ENCODE peak calls at places on chromosomes 11 and 22, in eight cellular contexts. One of them, this sample, is unnamed.

GRCh38 chr11:85313741-85314140 is 313.4 kb downstream of the DLG2 start:
- DNase-seq in stimulated activated CD4-positive, alpha-beta T cell treated with anti-CD3 and anti-CD28 coated beads, Interleukin-4, amount 100 ng/mL, for 48 hours: no peak
- DNase-seq in fibroblast of villous mesenchyme: no peak
- DNase-seq in EH: no peak
- DNase-seq in GM23338: no peak
- DNase-seq in choroid plexus epithelial cell: no peak
- DNase-seq in fibroblast of mammary gland: no peak
- DNase-seq in fibroblast of the aortic adventitia: no peak
- DNase-seq in this sample: no peak

GRCh38 chr11:67632175-67632981 is 2.6 kb upstream of the NUDT8 start:
- DNase-seq in choroid plexus epithelial cell: no peak
- DNase-seq in fibroblast of the aortic adventitia: no peak
- DNase-seq in stimulated activated CD4-positive, alpha-beta T cell treated with anti-CD3 and anti-CD28 coated beads, Interleukin-4, amount 100 ng/mL, for 48 hours: no peak
- DNase-seq in GM23338: no peak
- DNase-seq in EH: no peak
- DNase-seq in fibroblast of villous mesenchyme: no peak
- DNase-seq in fibroblast of mammary gland: no peak
- DNase-seq in this sample: peak; percentile 22

GRCh38 chr11:124075841-124076571 is 34.9 kb upstream of the OR10G7 start:
- DNase-seq in fibroblast of villous mesenchyme: no peak
- DNase-seq in choroid plexus epithelial cell: no peak
- DNase-seq in fibroblast of the aortic adventitia: no peak
- DNase-seq in fibroblast of mammary gland: no peak
- DNase-seq in stimulated activated CD4-positive, alpha-beta T cell treated with anti-CD3 and anti-CD28 coated beads, Interleukin-4, amount 100 ng/mL, for 48 hours: no peak
- DNase-seq in GM23338: peak; percentile 60
- DNase-seq in EH: peak; percentile 3
- DNase-seq in this sample: no peak

GRCh38 chr11:93500759-93501158 is 42.4 kb downstream of the SMCO4 start:
- DNase-seq in stimulated activated CD4-positive, alpha-beta T cell treated with anti-CD3 and anti-CD28 coated beads, Interleukin-4, amount 100 ng/mL, for 48 hours: no peak
- DNase-seq in fibroblast of mammary gland: no peak
- DNase-seq in fibroblast of the aortic adventitia: no peak
- DNase-seq in fibroblast of villous mesenchyme: no peak
- DNase-seq in GM23338: no peak
- DNase-seq in choroid plexus epithelial cell: no peak
- DNase-seq in EH: no peak
- DNase-seq in this sample: no peak

GRCh38 chr11:35303596-35304392 is 115.6 kb downstream of the SLC1A2 start:
- DNase-seq in fibroblast of the aortic adventitia: peak; percentile 95
- DNase-seq in GM23338: no peak
- DNase-seq in fibroblast of villous mesenchyme: peak; percentile 96
- DNase-seq in fibroblast of mammary gland: peak; percentile 98
- DNase-seq in choroid plexus epithelial cell: peak; percentile 86
- DNase-seq in stimulated activated CD4-positive, alpha-beta T cell treated with anti-CD3 and anti-CD28 coated beads, Interleukin-4, amount 100 ng/mL, for 48 hours: no peak
- DNase-seq in EH: peak; percentile 87
- DNase-seq in this sample: peak; percentile 98

GRCh38 chr11:123152951-123153350 is 42.1 kb downstream of the CLMP start:
- DNase-seq in EH: no peak
- DNase-seq in choroid plexus epithelial cell: no peak
- DNase-seq in stimulated activated CD4-positive, alpha-beta T cell treated with anti-CD3 and anti-CD28 coated beads, Interleukin-4, amount 100 ng/mL, for 48 hours: no peak
- DNase-seq in fibroblast of the aortic adventitia: no peak
- DNase-seq in fibroblast of mammary gland: no peak
- DNase-seq in fibroblast of villous mesenchyme: no peak
- DNase-seq in GM23338: no peak
- DNase-seq in this sample: peak; percentile 64

GRCh38 chr22:17403906-17404305 is 34.6 kb downstream of the CECR2 start:
- DNase-seq in stimulated activated CD4-positive, alpha-beta T cell treated with anti-CD3 and anti-CD28 coated beads, Interleukin-4, amount 100 ng/mL, for 48 hours: no peak
- DNase-seq in choroid plexus epithelial cell: no peak
- DNase-seq in fibroblast of the aortic adventitia: no peak
- DNase-seq in EH: no peak
- DNase-seq in fibroblast of villous mesenchyme: no peak
- DNase-seq in GM23338: no peak
- DNase-seq in fibroblast of mammary gland: no peak
- DNase-seq in this sample: peak; percentile 14

GRCh38 chr11:131683666-131684065 is 313.3 kb downstream of the NTM start:
- DNase-seq in stimulated activated CD4-positive, alpha-beta T cell treated with anti-CD3 and anti-CD28 coated beads, Interleukin-4, amount 100 ng/mL, for 48 hours: no peak
- DNase-seq in fibroblast of the aortic adventitia: no peak
- DNase-seq in choroid plexus epithelial cell: no peak
- DNase-seq in EH: no peak
- DNase-seq in fibroblast of mammary gland: no peak
- DNase-seq in fibroblast of villous mesenchyme: no peak
- DNase-seq in GM23338: no peak
- DNase-seq in this sample: no peak

GRCh38 chr11:76025068-76025467 is 181.2 kb downstream of the WNT11 start:
- DNase-seq in GM23338: no peak
- DNase-seq in fibroblast of the aortic adventitia: peak; percentile 91
- DNase-seq in fibroblast of mammary gland: peak; percentile 84
- DNase-seq in stimulated activated CD4-positive, alpha-beta T cell treated with anti-CD3 and anti-CD28 coated beads, Interleukin-4, amount 100 ng/mL, for 48 hours: no peak
- DNase-seq in EH: peak; percentile 93
- DNase-seq in choroid plexus epithelial cell: peak; percentile 95
- DNase-seq in fibroblast of villous mesenchyme: peak; percentile 85
- DNase-seq in this sample: peak; percentile 32

GRCh38 chr11:123429851-123430735 is at the start of gene GRAMD1B:
- DNase-seq in choroid plexus epithelial cell: peak; percentile 70
- DNase-seq in fibroblast of mammary gland: peak; percentile 37
- DNase-seq in fibroblast of villous mesenchyme: peak; percentile 40
- DNase-seq in GM23338: peak; percentile 93
- DNase-seq in EH: peak; percentile 96
- DNase-seq in fibroblast of the aortic adventitia: peak; percentile 66
- DNase-seq in stimulated activated CD4-positive, alpha-beta T cell treated with anti-CD3 and anti-CD28 coated beads, Interleukin-4, amount 100 ng/mL, for 48 hours: peak; percentile 60
- DNase-seq in this sample: no peak

GRCh38 chr22:49243965-49244364 is 583.7 kb downstream of the BRD1 start:
- DNase-seq in stimulated activated CD4-positive, alpha-beta T cell treated with anti-CD3 and anti-CD28 coated beads, Interleukin-4, amount 100 ng/mL, for 48 hours: no peak
- DNase-seq in fibroblast of mammary gland: no peak
- DNase-seq in fibroblast of the aortic adventitia: no peak
- DNase-seq in EH: no peak
- DNase-seq in fibroblast of villous mesenchyme: no peak
- DNase-seq in GM23338: no peak
- DNase-seq in choroid plexus epithelial cell: no peak
- DNase-seq in this sample: no peak

GRCh38 chr11:119479685-119480275 is 56.8 kb upstream of the THY1 start:
- DNase-seq in fibroblast of mammary gland: peak; percentile 42
- DNase-seq in fibroblast of villous mesenchyme: peak; percentile 29
- DNase-seq in choroid plexus epithelial cell: peak; percentile 70
- DNase-seq in EH: peak; percentile 71
- DNase-seq in stimulated activated CD4-positive, alpha-beta T cell treated with anti-CD3 and anti-CD28 coated beads, Interleukin-4, amount 100 ng/mL, for 48 hours: no peak
- DNase-seq in fibroblast of the aortic adventitia: peak; percentile 42
- DNase-seq in GM23338: peak; percentile 89
- DNase-seq in this sample: no peak

GRCh38 chr11:120549346-120549745 is 37.8 kb downstream of the GRIK4 start:
- DNase-seq in choroid plexus epithelial cell: no peak
- DNase-seq in stimulated activated CD4-positive, alpha-beta T cell treated with anti-CD3 and anti-CD28 coated beads, Interleukin-4, amount 100 ng/mL, for 48 hours: no peak
- DNase-seq in fibroblast of villous mesenchyme: no peak
- DNase-seq in EH: no peak
- DNase-seq in fibroblast of the aortic adventitia: no peak
- DNase-seq in GM23338: no peak
- DNase-seq in fibroblast of mammary gland: no peak
- DNase-seq in this sample: no peak

GRCh38 chr22:18035740-18036139 is 11.4 kb upstream of the MICAL3 start:
- DNase-seq in fibroblast of mammary gland: no peak
- DNase-seq in fibroblast of villous mesenchyme: no peak
- DNase-seq in EH: no peak
- DNase-seq in choroid plexus epithelial cell: peak; percentile 46
- DNase-seq in fibroblast of the aortic adventitia: no peak
- DNase-seq in GM23338: peak; percentile 26
- DNase-seq in stimulated activated CD4-positive, alpha-beta T cell treated with anti-CD3 and anti-CD28 coated beads, Interleukin-4, amount 100 ng/mL, for 48 hours: no peak
- DNase-seq in this sample: peak; percentile 88

GRCh38 chr11:120517390-120518315 is 6.1 kb downstream of the GRIK4 start:
- DNase-seq in choroid plexus epithelial cell: no peak
- DNase-seq in fibroblast of the aortic adventitia: no peak
- DNase-seq in GM23338: no peak
- DNase-seq in EH: peak; percentile 65
- DNase-seq in fibroblast of villous mesenchyme: peak; percentile 50
- DNase-seq in stimulated activated CD4-positive, alpha-beta T cell treated with anti-CD3 and anti-CD28 coated beads, Interleukin-4, amount 100 ng/mL, for 48 hours: no peak
- DNase-seq in fibroblast of mammary gland: no peak
- DNase-seq in this sample: no peak

GRCh38 chr11:134290646-134291045 is 14.5 kb downstream of the GLB1L3 start:
- DNase-seq in fibroblast of the aortic adventitia: no peak
- DNase-seq in stimulated activated CD4-positive, alpha-beta T cell treated with anti-CD3 and anti-CD28 coated beads, Interleukin-4, amount 100 ng/mL, for 48 hours: no peak
- DNase-seq in choroid plexus epithelial cell: no peak
- DNase-seq in fibroblast of villous mesenchyme: no peak
- DNase-seq in fibroblast of mammary gland: no peak
- DNase-seq in GM23338: no peak
- DNase-seq in EH: no peak
- DNase-seq in this sample: no peak

GRCh38 chr11:35548925-35549561 is 23.6 kb upstream of the PAMR1 start:
- DNase-seq in choroid plexus epithelial cell: no peak
- DNase-seq in EH: peak; percentile 68
- DNase-seq in stimulated activated CD4-positive, alpha-beta T cell treated with anti-CD3 and anti-CD28 coated beads, Interleukin-4, amount 100 ng/mL, for 48 hours: no peak
- DNase-seq in fibroblast of the aortic adventitia: peak; percentile 47
- DNase-seq in GM23338: no peak
- DNase-seq in fibroblast of mammary gland: peak; percentile 79
- DNase-seq in fibroblast of villous mesenchyme: peak; percentile 29
- DNase-seq in this sample: no peak

GRCh38 chr11:69048056-69048717 is 545 bp upstream of the TPCN2 start:
- DNase-seq in GM23338: peak; percentile 28
- DNase-seq in stimulated activated CD4-positive, alpha-beta T cell treated with anti-CD3 and anti-CD28 coated beads, Interleukin-4, amount 100 ng/mL, for 48 hours: no peak
- DNase-seq in EH: peak; percentile 34
- DNase-seq in choroid plexus epithelial cell: no peak
- DNase-seq in fibroblast of the aortic adventitia: no peak
- DNase-seq in fibroblast of mammary gland: no peak
- DNase-seq in fibroblast of villous mesenchyme: peak; percentile 19
- DNase-seq in this sample: no peak

GRCh38 chr11:119832536-119832935 is 103.5 kb upstream of the NECTIN1 start:
- DNase-seq in fibroblast of mammary gland: peak; percentile 65
- DNase-seq in fibroblast of the aortic adventitia: peak; percentile 7
- DNase-seq in choroid plexus epithelial cell: peak; percentile 71
- DNase-seq in fibroblast of villous mesenchyme: peak; percentile 4
- DNase-seq in stimulated activated CD4-positive, alpha-beta T cell treated with anti-CD3 and anti-CD28 coated beads, Interleukin-4, amount 100 ng/mL, for 48 hours: no peak
- DNase-seq in GM23338: no peak
- DNase-seq in EH: peak; percentile 51
- DNase-seq in this sample: peak; percentile 16

GRCh38 chr11:45906096-45906682 is 882 bp downstream of the FREY1 start:
- DNase-seq in EH: no peak
- DNase-seq in stimulated activated CD4-positive, alpha-beta T cell treated with anti-CD3 and anti-CD28 coated beads, Interleukin-4, amount 100 ng/mL, for 48 hours: no peak
- DNase-seq in fibroblast of the aortic adventitia: no peak
- DNase-seq in GM23338: no peak
- DNase-seq in choroid plexus epithelial cell: no peak
- DNase-seq in fibroblast of villous mesenchyme: no peak
- DNase-seq in fibroblast of mammary gland: no peak
- DNase-seq in this sample: no peak

GRCh38 chr22:23591203-23591791 is 11.2 kb upstream of the IGLL1 start:
- DNase-seq in stimulated activated CD4-positive, alpha-beta T cell treated with anti-CD3 and anti-CD28 coated beads, Interleukin-4, amount 100 ng/mL, for 48 hours: peak; percentile 58
- DNase-seq in fibroblast of the aortic adventitia: peak; percentile 55
- DNase-seq in fibroblast of villous mesenchyme: peak; percentile 70
- DNase-seq in choroid plexus epithelial cell: peak; percentile 82
- DNase-seq in EH: peak; percentile 59
- DNase-seq in fibroblast of mammary gland: peak; percentile 56
- DNase-seq in GM23338: peak; percentile 85
- DNase-seq in this sample: peak; percentile 22